ENCODE peak calls at places on chromosomes 7 and 10, in ten cellular contexts. Z is uterus; O is body of pancreas; B is KBM-7; Y is NCI-H1417 treated with DMSO at 0.1 percent for 48 hours; C is chondrocyte; P is astrocyte; T is Caki2; Q is activated CD4-positive, alpha-beta T cell treated with anti-CD3 and anti-CD28 coated beads for 48 hours; X is islet precursor cell. L is an unnamed sample.

GRCh38 chr10:102300289-102300843 is 55.0 kb downstream of the GBF1 start:
- DNase-seq in Z (no peak), O (no peak), B (no peak), Y (no peak), C (no peak), P (peak), T (peak), Q (no peak), X (no peak), L (peak)

GRCh38 chr7:2109936-2110585 is 122.7 kb downstream of the MAD1L1 start:
- DNase-seq in Z (no peak), O (peak), B (no peak), Y (no peak), C (no peak), P (peak), T (peak), Q (peak), X (peak), L (peak)

GRCh38 chr10:63593576-63593975 is 72.4 kb downstream of the REEP3 start:
- DNase-seq in Z (no peak), O (no peak), B (no peak), Y (no peak), C (no peak), P (peak), T (no peak), Q (no peak), X (no peak), L (peak)

GRCh38 chr7:97024209-97025129 is at the start of gene DLX5:
- DNase-seq in Z (peak), O (no peak), B (no peak), Y (peak), C (no peak), P (peak), T (peak), Q (peak), X (peak), L (peak)

GRCh38 chr10:103618575-103619423 is 125.3 kb downstream of the NEURL1 start:
- DNase-seq in Z (peak), O (peak), B (no peak), Y (no peak), C (no peak), P (peak), T (no peak), Q (no peak), X (no peak), L (no peak)

GRCh38 chr10:43307306-43307705 is 40.4 kb upstream of the RASGEF1A start:
- DNase-seq in Z (no peak), O (no peak), B (no peak), Y (no peak), C (no peak), P (no peak), T (no peak), Q (no peak), X (no peak), L (no peak)

GRCh38 chr10:88962336-88962735 is 9.8 kb upstream of the ACTA2 start:
- DNase-seq in Z (no peak), O (no peak), B (peak), Y (no peak), C (no peak), P (no peak), T (no peak), Q (no peak), X (no peak), L (no peak)

GRCh38 chr10:79159141-79159619 is 90.4 kb downstream of the ZMIZ1 start:
- DNase-seq in Z (no peak), O (peak), B (no peak), Y (no peak), C (no peak), P (peak), T (no peak), Q (no peak), X (peak), L (peak)

GRCh38 chr10:112583236-112583919 is 136.4 kb downstream of the VTI1A start:
- DNase-seq in Z (no peak), O (no peak), B (no peak), Y (no peak), C (no peak), P (no peak), T (no peak), Q (no peak), X (no peak), L (no peak)

GRCh38 chr10:86944031-86944419 is 13.4 kb downstream of the MMRN2 start:
- DNase-seq in Z (no peak), O (no peak), B (no peak), Y (no peak), C (peak), P (no peak), T (no peak), Q (no peak), X (no peak), L (no peak)

GRCh38 chr10:101780818-101781654 is 2.2 kb downstream of the NPM3 start:
- DNase-seq in Z (no peak), O (peak), B (peak), Y (no peak), C (no peak), P (no peak), T (peak), Q (peak), X (peak), L (peak)

GRCh38 chr7:107167483-107168232 is 1.1 kb upstream of the HBP1 start:
- DNase-seq in Z (no peak), O (peak), B (peak), Y (peak), C (no peak), P (peak), T (peak), Q (peak), X (no peak), L (peak)

GRCh38 chr10:33337335-33337854 is 2.9 kb upstream of the NRP1 start:
- DNase-seq in Z (no peak), O (peak), B (no peak), Y (no peak), C (no peak), P (peak), T (no peak), Q (no peak), X (no peak), L (peak)

GRCh38 chr7:103540986-103541385 is 95.0 kb upstream of the SLC26A5 start:
- DNase-seq in Z (peak), O (peak), B (no peak), Y (no peak), C (no peak), P (no peak), T (no peak), Q (no peak), X (no peak), L (peak)

GRCh38 chr7:55476852-55477780 is 95.2 kb downstream of the VOPP1 start:
- DNase-seq in Z (no peak), O (no peak), B (no peak), Y (no peak), C (no peak), P (no peak), T (no peak), Q (no peak), X (peak), L (no peak)

GRCh38 chr10:69802424-69803161 is 887 bp downstream of the COL13A1 start:
- DNase-seq in Z (peak), O (no peak), B (no peak), Y (no peak), C (no peak), P (peak), T (no peak), Q (no peak), X (peak), L (peak)

GRCh38 chr7:95686109-95686508 is 86.2 kb upstream of the DYNC1I1 start:
- DNase-seq in Z (peak), O (peak), B (peak), Y (no peak), C (no peak), P (peak), T (peak), Q (peak), X (peak), L (peak)